ENCODE peak calls at places on chromosomes 11 and 22, in eight cellular contexts. O, R, J, U, F, Z, P and Y are unnamed samples.

GRCh38 chr22:40557972-40558371 is 78.5 kb downstream of the MRTFA start:
- DNase-seq in O (no peak), R (no peak), J (no peak), U (no peak), F (no peak), Z (no peak), P (no peak), Y (no peak)

GRCh38 chr11:133964946-133965632 is 8.3 kb upstream of the IGSF9B start:
- DNase-seq in O (no peak), R (no peak), J (no peak), U (no peak), F (peak; percentile 70), Z (peak; percentile 16), P (no peak), Y (no peak)

GRCh38 chr11:110092577-110093406 is at the start of gene ZC3H12C:
- DNase-seq in O (peak; percentile 38), R (peak; percentile 82), J (no peak), U (peak; percentile 74), F (peak; percentile 90), Z (peak; percentile 95), P (peak; percentile 47), Y (peak; percentile 68)

GRCh38 chr11:2530131-2530854 is 85.5 kb downstream of the KCNQ1 start:
- DNase-seq in O (no peak), R (no peak), J (no peak), U (no peak), F (no peak), Z (no peak), P (no peak), Y (no peak)

GRCh38 chr11:111663820-111664219 is 61.6 kb downstream of the SIK2 start:
- DNase-seq in O (no peak), R (no peak), J (no peak), U (peak; percentile 11), F (peak; percentile 76), Z (no peak), P (no peak), Y (no peak)

GRCh38 chr11:126282361-126282741 is 542 bp upstream of the TIRAP start:
- DNase-seq in O (peak; percentile 35), R (peak; percentile 9), J (peak; percentile 9), U (no peak), F (peak; percentile 52), Z (peak; percentile 17), P (no peak), Y (no peak)

GRCh38 chr11:129853508-129854228 is 38.0 kb downstream of the TMEM45B start:
- DNase-seq in O (peak; percentile 89), R (peak; percentile 91), J (peak; percentile 38), U (no peak), F (peak; percentile 58), Z (peak; percentile 79), P (no peak), Y (peak; percentile 87)

GRCh38 chr11:108929241-108929640 is 264.4 kb downstream of the DDX10 start:
- DNase-seq in O (no peak), R (no peak), J (no peak), U (peak; percentile 69), F (peak; percentile 92), Z (peak; percentile 93), P (peak; percentile 61), Y (no peak)

GRCh38 chr11:96306600-96306932 is 36.4 kb downstream of the MAML2 start:
- DNase-seq in O (no peak), R (no peak), J (no peak), U (no peak), F (no peak), Z (no peak), P (no peak), Y (no peak)

GRCh38 chr11:36997656-36998055 is 399.6 kb upstream of the RAG2 start:
- DNase-seq in O (no peak), R (no peak), J (no peak), U (no peak), F (no peak), Z (no peak), P (no peak), Y (no peak)

GRCh38 chr11:1953489-1954284 is 6.6 kb downstream of the MRPL23 start:
- DNase-seq in O (peak; percentile 7), R (no peak), J (no peak), U (no peak), F (peak; percentile 41), Z (no peak), P (no peak), Y (no peak)

GRCh38 chr11:126115820-126116319 is 53.2 kb upstream of the CDON start:
- DNase-seq in O (no peak), R (peak; percentile 95), J (no peak), U (peak; percentile 63), F (peak; percentile 92), Z (no peak), P (peak; percentile 81), Y (no peak)

GRCh38 chr11:12832828-12833227 is 158.6 kb downstream of the TEAD1 start:
- DNase-seq in O (no peak), R (no peak), J (no peak), U (no peak), F (no peak), Z (no peak), P (no peak), Y (no peak)

GRCh38 chr11:11292839-11293238 is 60.2 kb downstream of the CSNK2A3 start:
- DNase-seq in O (no peak), R (no peak), J (no peak), U (no peak), F (no peak), Z (no peak), P (no peak), Y (no peak)

GRCh38 chr11:18192988-18193387 is 20.4 kb downstream of the MRGPRX4 start:
- DNase-seq in O (no peak), R (no peak), J (no peak), U (no peak), F (no peak), Z (peak; percentile 27), P (no peak), Y (no peak)

GRCh38 chr11:1012740-1013627 is 23.5 kb downstream of the MUC6 start:
- DNase-seq in O (no peak), R (no peak), J (no peak), U (no peak), F (no peak), Z (no peak), P (no peak), Y (peak; percentile 41)

GRCh38 chr22:41976961-41977566 is 7.8 kb downstream of the SEPTIN3 start:
- DNase-seq in O (no peak), R (no peak), J (no peak), U (no peak), F (no peak), Z (no peak), P (no peak), Y (no peak)

GRCh38 chr11:132838621-132839020 is 693.7 kb downstream of the OPCML start:
- DNase-seq in O (no peak), R (no peak), J (no peak), U (no peak), F (peak; percentile 19), Z (peak; percentile 19), P (no peak), Y (no peak)

GRCh38 chr22:27754247-27754887 is 47.2 kb downstream of the MN1 start:
- DNase-seq in O (no peak), R (no peak), J (no peak), U (no peak), F (peak; percentile 42), Z (peak; percentile 92), P (no peak), Y (no peak)

GRCh38 chr11:132043714-132044113 is 673.3 kb downstream of the NTM start:
- DNase-seq in O (no peak), R (no peak), J (no peak), U (no peak), F (no peak), Z (no peak), P (no peak), Y (no peak)

GRCh38 chr11:43269229-43269928 is 42.4 kb upstream of the API5 start:
- DNase-seq in O (no peak), R (peak; percentile 28), J (no peak), U (no peak), F (no peak), Z (no peak), P (no peak), Y (no peak)

GRCh38 chr11:2703487-2704141 is 3.8 kb upstream of the KCNQ1OT1 start:
- DNase-seq in O (no peak), R (no peak), J (no peak), U (no peak), F (peak; percentile 67), Z (no peak), P (no peak), Y (no peak)

GRCh38 chr22:41567452-41567768 is 6.6 kb downstream of the CSDC2 start:
- DNase-seq in O (no peak), R (no peak), J (no peak), U (no peak), F (no peak), Z (no peak), P (no peak), Y (no peak)